ENCODE peak calls at places on chromosomes 3 and 15, in five cellular contexts. One of them, this sample, is unnamed.

GRCh38 chr15:64865998-64866520 is 24.3 kb downstream of the PLEKHO2 start:
- DNase-seq in WTC11: peak; percentile 72
- DNase-seq in H1: no peak
- DNase-seq in GM12878: no peak
- DNase-seq in HepG2: no peak
- DNase-seq in this sample: peak; percentile 82

GRCh38 chr3:188421151-188421821 is 267.3 kb downstream of the LPP start:
- DNase-seq in GM12878: no peak
- DNase-seq in H1: no peak
- DNase-seq in WTC11: no peak
- DNase-seq in HepG2: no peak
- DNase-seq in this sample: no peak

GRCh38 chr3:119588112-119588511 is 8.8 kb downstream of the ADPRH start:
- DNase-seq in GM12878: no peak
- DNase-seq in HepG2: no peak
- DNase-seq in H1: no peak
- DNase-seq in WTC11: no peak
- DNase-seq in this sample: no peak

GRCh38 chr3:156416846-156417581 is 137.9 kb downstream of the SSR3 start:
- DNase-seq in WTC11: no peak
- DNase-seq in H1: no peak
- DNase-seq in GM12878: no peak
- DNase-seq in HepG2: no peak
- DNase-seq in this sample: no peak

GRCh38 chr3:79326642-79327041 is 441.2 kb downstream of the ROBO1 start:
- DNase-seq in H1: no peak
- DNase-seq in GM12878: no peak
- DNase-seq in WTC11: no peak
- DNase-seq in HepG2: no peak
- DNase-seq in this sample: no peak

GRCh38 chr3:172467170-172467824 is 19.0 kb upstream of the GHSR start:
- DNase-seq in WTC11: no peak
- DNase-seq in GM12878: no peak
- DNase-seq in HepG2: no peak
- DNase-seq in H1: no peak
- DNase-seq in this sample: no peak

GRCh38 chr3:39090922-39091321 is 16.5 kb downstream of the GORASP1 start:
- DNase-seq in WTC11: no peak
- DNase-seq in HepG2: no peak
- DNase-seq in H1: peak; percentile 4
- DNase-seq in GM12878: no peak
- DNase-seq in this sample: no peak

GRCh38 chr3:187292186-187292585 is 649 bp upstream of the MASP1 start:
- DNase-seq in WTC11: no peak
- DNase-seq in HepG2: no peak
- DNase-seq in H1: no peak
- DNase-seq in GM12878: no peak
- DNase-seq in this sample: no peak

GRCh38 chr3:192726386-192726785 is 955 bp downstream of the FGF12 start:
- DNase-seq in HepG2: no peak
- DNase-seq in WTC11: no peak
- DNase-seq in GM12878: no peak
- DNase-seq in H1: no peak
- DNase-seq in this sample: no peak

GRCh38 chr3:183527980-183528379 is 27.5 kb downstream of the KLHL6 start:
- DNase-seq in H1: no peak
- DNase-seq in HepG2: no peak
- DNase-seq in WTC11: no peak
- DNase-seq in GM12878: no peak
- DNase-seq in this sample: no peak

GRCh38 chr15:77528290-77528967 is 104.3 kb downstream of the LINGO1 start:
- DNase-seq in WTC11: peak; percentile 10
- DNase-seq in H1: no peak
- DNase-seq in GM12878: no peak
- DNase-seq in HepG2: no peak
- DNase-seq in this sample: no peak

GRCh38 chr15:92921215-92922131 is 21.3 kb downstream of the CHD2 start:
- DNase-seq in WTC11: no peak
- DNase-seq in HepG2: no peak
- DNase-seq in H1: no peak
- DNase-seq in GM12878: no peak
- DNase-seq in this sample: no peak

GRCh38 chr3:12994607-12995388 is 78.4 kb downstream of the IQSEC1 start:
- DNase-seq in WTC11: peak; percentile 90
- DNase-seq in GM12878: no peak
- DNase-seq in H1: peak; percentile 97
- DNase-seq in HepG2: peak; percentile 70
- DNase-seq in this sample: peak; percentile 89

GRCh38 chr3:98038241-98038640 is 3.1 kb upstream of the GABRR3 start:
- DNase-seq in GM12878: no peak
- DNase-seq in HepG2: no peak
- DNase-seq in WTC11: no peak
- DNase-seq in H1: no peak
- DNase-seq in this sample: no peak

GRCh38 chr3:41320953-41321641 is 121.8 kb downstream of the CTNNB1 start:
- DNase-seq in H1: no peak
- DNase-seq in HepG2: no peak
- DNase-seq in WTC11: no peak
- DNase-seq in GM12878: no peak
- DNase-seq in this sample: peak; percentile 49

GRCh38 chr3:40143283-40144090 is 166.0 kb upstream of the EIF1B start:
- DNase-seq in GM12878: no peak
- DNase-seq in H1: no peak
- DNase-seq in WTC11: no peak
- DNase-seq in HepG2: no peak
- DNase-seq in this sample: no peak

GRCh38 chr15:73927003-73927475 is 777 bp downstream of the LOXL1 start:
- DNase-seq in GM12878: no peak
- DNase-seq in WTC11: peak; percentile 65
- DNase-seq in HepG2: no peak
- DNase-seq in H1: peak; percentile 83
- DNase-seq in this sample: peak; percentile 75
- TF ChIP-seq CREB1 in GM12878: no peak
- TF ChIP-seq CREB1 in WTC11: no peak
- TF ChIP-seq CREB1 in HepG2: no peak
- TF ChIP-seq CREB1 in H1: no peak
- TF ChIP-seq CREB1 in this sample: no peak

GRCh38 chr15:88031461-88031860 is 225.1 kb downstream of the NTRK3 start:
- DNase-seq in GM12878: no peak
- DNase-seq in H1: no peak
- DNase-seq in HepG2: no peak
- DNase-seq in WTC11: no peak
- DNase-seq in this sample: no peak
- TF ChIP-seq CREB1 in GM12878: no peak
- TF ChIP-seq CREB1 in H1: no peak
- TF ChIP-seq CREB1 in HepG2: no peak
- TF ChIP-seq CREB1 in WTC11: no peak
- TF ChIP-seq CREB1 in this sample: no peak

DNA sequence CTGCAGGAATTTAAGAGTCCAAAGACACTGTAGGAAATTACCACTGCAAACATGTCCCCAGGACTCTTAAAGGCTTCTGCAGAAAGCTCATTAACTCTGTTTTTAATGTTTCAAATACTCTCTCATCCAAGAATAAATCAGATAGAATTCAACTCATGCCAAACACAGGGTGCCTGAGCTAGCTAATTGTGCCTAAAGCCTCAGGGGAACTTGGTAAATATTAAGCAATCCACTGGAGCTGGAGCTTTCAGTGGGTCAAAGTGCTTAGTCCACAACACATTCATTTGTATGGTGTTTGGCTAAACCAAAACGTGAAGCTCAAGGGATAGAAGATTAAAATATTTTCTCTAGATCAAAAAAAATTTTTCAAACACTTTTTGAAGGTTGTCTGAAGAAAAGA is 131.4 kb downstream of the THRB start:
- DNase-seq in WTC11: no peak
- DNase-seq in HepG2: peak; percentile 90
- DNase-seq in GM12878: no peak
- DNase-seq in H1: no peak
- DNase-seq in this sample: no peak
- TF ChIP-seq CREB1 in WTC11: no peak
- TF ChIP-seq CREB1 in HepG2: no peak
- TF ChIP-seq CREB1 in GM12878: no peak
- TF ChIP-seq CREB1 in H1: no peak
- TF ChIP-seq CREB1 in this sample: no peak

GRCh38 chr15:41806291-41807181 is 21.4 kb upstream of the JMJD7 start:
- DNase-seq in H1: peak; percentile 59
- DNase-seq in HepG2: peak; percentile 34
- DNase-seq in GM12878: no peak
- DNase-seq in WTC11: peak; percentile 33
- DNase-seq in this sample: peak; percentile 54

GRCh38 chr15:41811432-41812195 is 16.3 kb upstream of the JMJD7 start:
- DNase-seq in WTC11: peak; percentile 89
- DNase-seq in GM12878: no peak
- DNase-seq in H1: peak; percentile 91
- DNase-seq in HepG2: peak; percentile 69
- DNase-seq in this sample: peak; percentile 95

GRCh38 chr15:41810651-41811431 is 17.1 kb upstream of the JMJD7 start:
- DNase-seq in GM12878: no peak
- DNase-seq in H1: no peak
- DNase-seq in HepG2: no peak
- DNase-seq in WTC11: no peak
- DNase-seq in this sample: no peak

GRCh38 chr15:41809526-41810220 is 18.2 kb upstream of the JMJD7 start:
- DNase-seq in H1: no peak
- DNase-seq in WTC11: no peak
- DNase-seq in HepG2: no peak
- DNase-seq in GM12878: no peak
- DNase-seq in this sample: no peak

DNA sequence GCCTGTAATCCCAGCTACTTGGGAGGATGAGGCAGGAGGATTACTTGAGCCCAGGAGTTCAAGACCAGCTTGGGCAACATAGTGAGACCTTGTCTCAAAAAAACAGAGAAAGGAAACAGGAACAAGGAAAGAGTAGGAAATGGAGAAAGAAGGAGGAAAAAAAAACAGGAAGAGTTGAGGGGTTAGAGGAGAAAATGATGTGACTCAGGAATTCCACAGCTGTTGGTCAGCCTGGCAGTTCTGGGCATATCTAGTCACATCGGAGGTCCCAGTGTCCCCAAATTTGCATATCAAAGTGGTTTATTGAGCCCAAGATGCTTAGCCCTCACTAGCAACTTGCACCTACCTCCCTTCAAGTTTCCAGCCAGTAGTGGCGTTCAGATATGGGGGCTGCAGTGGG is 18.8 kb upstream of the JMJD7 start:
- DNase-seq in GM12878: no peak
- DNase-seq in HepG2: no peak
- DNase-seq in H1: no peak
- DNase-seq in WTC11: no peak
- DNase-seq in this sample: no peak
- TF ChIP-seq CREB1 in GM12878: no peak
- TF ChIP-seq CREB1 in HepG2: no peak
- TF ChIP-seq CREB1 in H1: no peak
- TF ChIP-seq CREB1 in WTC11: no peak
- TF ChIP-seq CREB1 in this sample: no peak

GRCh38 chr15:68644088-68644904 is 65.5 kb downstream of the CORO2B start:
- DNase-seq in GM12878: no peak
- DNase-seq in HepG2: no peak
- DNase-seq in H1: no peak
- DNase-seq in WTC11: no peak
- DNase-seq in this sample: no peak
- TF ChIP-seq CREB1 in GM12878: no peak
- TF ChIP-seq CREB1 in HepG2: peak; percentile 10
- TF ChIP-seq CREB1 in H1: no peak
- TF ChIP-seq CREB1 in WTC11: no peak
- TF ChIP-seq CREB1 in this sample: no peak

DNA sequence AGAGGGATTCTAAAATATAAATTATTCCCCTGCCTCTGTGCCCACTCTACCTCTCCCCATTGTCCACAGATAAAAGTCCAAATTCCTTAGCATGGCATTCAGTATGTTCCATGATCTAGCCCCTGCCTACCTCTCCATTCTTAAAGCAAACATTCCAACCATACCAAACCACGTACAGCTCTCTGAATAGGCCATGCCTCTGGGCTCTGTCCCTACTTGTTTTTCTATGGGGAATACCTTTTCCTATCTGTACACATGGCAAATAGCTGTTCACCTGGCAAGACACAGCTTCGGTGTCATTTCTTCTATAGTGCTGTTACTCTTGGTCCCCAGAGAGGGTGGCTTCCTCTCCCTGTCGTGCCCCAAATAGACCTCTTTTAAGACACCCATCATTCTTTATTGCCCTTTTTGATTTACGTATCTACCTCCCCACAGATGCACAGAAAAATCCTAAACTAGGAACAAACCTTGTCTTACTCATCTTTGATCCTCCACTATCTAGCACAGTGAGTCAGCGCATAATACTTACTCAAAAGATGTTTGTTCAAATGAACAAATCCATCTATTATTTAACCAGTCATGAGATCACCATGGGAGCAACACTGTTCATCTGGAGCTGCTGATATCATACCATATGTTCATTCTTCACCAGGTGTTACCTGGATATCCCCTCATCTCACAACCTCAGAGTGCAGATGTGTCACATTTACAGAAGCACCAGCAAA is 329.8 kb downstream of the THSD4 start:
- DNase-seq in HepG2: peak; percentile 86
- DNase-seq in H1: no peak
- DNase-seq in WTC11: no peak
- DNase-seq in GM12878: no peak
- DNase-seq in this sample: no peak
- TF ChIP-seq CREB1 in HepG2: no peak
- TF ChIP-seq CREB1 in H1: no peak
- TF ChIP-seq CREB1 in WTC11: no peak
- TF ChIP-seq CREB1 in GM12878: no peak
- TF ChIP-seq CREB1 in this sample: no peak

GRCh38 chr3:136634821-136635220 is 117.4 kb downstream of the STAG1 start:
- DNase-seq in WTC11: no peak
- DNase-seq in H1: no peak
- DNase-seq in HepG2: no peak
- DNase-seq in GM12878: no peak
- DNase-seq in this sample: no peak
- TF ChIP-seq CREB1 in WTC11: no peak
- TF ChIP-seq CREB1 in H1: no peak
- TF ChIP-seq CREB1 in HepG2: no peak
- TF ChIP-seq CREB1 in GM12878: no peak
- TF ChIP-seq CREB1 in this sample: no peak

GRCh38 chr3:47780727-47781325 is 867 bp downstream of the SMARCC1 start:
- DNase-seq in HepG2: peak; percentile 44
- DNase-seq in WTC11: no peak
- DNase-seq in H1: no peak
- DNase-seq in GM12878: no peak
- DNase-seq in this sample: no peak
- TF ChIP-seq CREB1 in HepG2: no peak
- TF ChIP-seq CREB1 in WTC11: no peak
- TF ChIP-seq CREB1 in H1: no peak
- TF ChIP-seq CREB1 in GM12878: no peak
- TF ChIP-seq CREB1 in this sample: no peak

DNA sequence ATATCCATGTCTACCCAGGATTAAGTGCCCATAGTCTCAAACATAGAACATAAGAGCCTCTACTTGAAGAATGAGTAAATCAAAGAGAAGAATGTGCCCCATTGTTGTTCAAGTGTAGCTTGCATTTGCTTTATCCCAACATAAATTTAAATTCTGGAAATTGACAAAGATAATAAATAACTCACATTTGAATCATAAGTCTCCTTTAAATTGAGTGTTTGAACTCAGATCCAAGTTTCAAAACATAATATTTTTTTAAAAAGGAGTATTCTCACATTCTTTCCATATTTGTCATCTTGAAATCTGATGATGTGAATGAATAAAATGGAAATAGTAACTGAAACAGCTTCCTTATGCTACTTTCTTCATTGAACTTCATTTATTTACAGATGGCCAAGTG is 135.2 kb downstream of the MECOM start:
- DNase-seq in WTC11: no peak
- DNase-seq in GM12878: no peak
- DNase-seq in HepG2: no peak
- DNase-seq in H1: no peak
- DNase-seq in this sample: no peak
- TF ChIP-seq CREB1 in WTC11: no peak
- TF ChIP-seq CREB1 in GM12878: no peak
- TF ChIP-seq CREB1 in HepG2: no peak
- TF ChIP-seq CREB1 in H1: no peak
- TF ChIP-seq CREB1 in this sample: no peak

This sample was measured in GM23338.